ENCODE peak calls at places on chromosomes 16 and 17, in ten cellular contexts. O is kidney; J is SHP77 treated with DMSO at 0.1 percent for 48 hours; G is NCI-H2081; Y is EL; D is stimulated activated CD4-positive, alpha-beta T cell treated with anti-CD3 and anti-CD28 coated beads, Interleukin-4, amount 100 ng/mL, for 48 hours; H is lung microvascular endothelial cell; A is uterus; K is ACHN; S is nephron progenitor cell. T is an unnamed sample.
A peak's percentile ranks its signal among the peaks of the same experiment; 100 is the strongest.

GRCh38 chr16:64092284-64092683 is 1029.6 kb downstream of the CDH11 start:
- DNase-seq in O (no peak), J (no peak), Y (peak; percentile 84), K (peak; percentile 26), D (no peak), H (no peak), A (no peak), S (no peak), G (no peak), T (no peak)

GRCh38 chr17:62855136-62855535 is 47.0 kb upstream of the MARCHF10 start:
- DNase-seq in O (no peak), K (no peak), J (no peak), A (no peak), H (no peak), S (peak; percentile 11), G (no peak), D (no peak), Y (no peak), T (no peak)

GRCh38 chr17:59366773-59367656 is 35.6 kb downstream of the YPEL2 start:
- DNase-seq in Y (peak; percentile 60), G (peak; percentile 33), A (peak; percentile 71), J (peak; percentile 50), S (no peak), O (no peak), D (no peak), H (peak; percentile 49), K (peak; percentile 49), T (no peak)

GRCh38 chr17:29590979-29591736 is 1.7 kb upstream of the GIT1 start:
- DNase-seq in Y (peak; percentile 71), G (peak; percentile 77), O (no peak), J (peak; percentile 74), H (peak; percentile 52), K (peak; percentile 22), D (peak; percentile 24), A (peak; percentile 77), S (peak; percentile 54), T (no peak)

GRCh38 chr16:84718-85452 is 6.9 kb downstream of the MPG start:
- DNase-seq in H (peak; percentile 95), J (peak; percentile 89), O (peak; percentile 93), K (peak; percentile 96), D (peak; percentile 32), S (no peak), A (peak; percentile 62), G (peak; percentile 66), Y (peak; percentile 96), T (peak; percentile 86)

GRCh38 chr17:72446118-72446517 is 325.3 kb downstream of the SOX9 start:
- DNase-seq in S (no peak), J (no peak), Y (no peak), H (no peak), D (no peak), G (no peak), A (no peak), K (no peak), O (no peak), T (no peak)

GRCh38 chr17:81398170-81398854 is 3.1 kb downstream of the BAHCC1 start:
- DNase-seq in A (no peak), D (no peak), S (peak; percentile 64), K (no peak), J (no peak), Y (no peak), H (peak; percentile 36), G (no peak), O (no peak), T (no peak)

GRCh38 chr17:76532072-76532651 is 5.3 kb downstream of the CYGB start:
- DNase-seq in K (no peak), S (no peak), H (no peak), G (no peak), O (no peak), Y (no peak), J (no peak), A (no peak), D (no peak), T (no peak)

GRCh38 chr17:9725575-9725974 is 65.8 kb downstream of the DHRS7C start:
- DNase-seq in O (no peak), H (no peak), S (no peak), D (no peak), J (peak; percentile 51), Y (no peak), K (no peak), G (no peak), A (no peak), T (no peak)

GRCh38 chr17:14299261-14300093 is 1.4 kb upstream of the HS3ST3B1 start:
- DNase-seq in Y (peak; percentile 68), G (no peak), A (no peak), H (peak; percentile 42), K (no peak), D (no peak), J (no peak), S (peak; percentile 78), O (peak; percentile 85), T (peak; percentile 63)

GRCh38 chr16:68642047-68642435 is 3.1 kb upstream of the CDH3 start:
- DNase-seq in S (no peak), K (no peak), Y (no peak), A (no peak), J (no peak), O (no peak), D (no peak), H (no peak), G (no peak), T (no peak)

GRCh38 chr17:14331200-14331981 is 30.5 kb downstream of the HS3ST3B1 start:
- DNase-seq in O (no peak), H (no peak), D (no peak), Y (no peak), S (no peak), G (no peak), K (no peak), J (no peak), A (no peak), T (no peak)

GRCh38 chr16:1920727-1921155 is 2.5 kb upstream of the HS3ST6 start:
- DNase-seq in J (peak; percentile 24), H (peak; percentile 21), D (no peak), O (no peak), K (peak; percentile 35), A (no peak), G (no peak), Y (no peak), S (peak; percentile 81), T (no peak)

GRCh38 chr17:18976201-18976600 is 24.2 kb downstream of the SLC5A10 start:
- DNase-seq in G (no peak), O (no peak), K (no peak), H (no peak), J (no peak), D (no peak), A (no peak), S (no peak), Y (no peak), T (no peak)

GRCh38 chr16:1960665-1961630 is 1.6 kb downstream of the NDUFB10 start:
- DNase-seq in S (no peak), G (peak; percentile 51), A (no peak), J (peak; percentile 58), H (peak; percentile 26), O (no peak), K (peak; percentile 54), Y (peak; percentile 67), D (no peak), T (no peak)

GRCh38 chr16:68490829-68491575 is 42.7 kb upstream of the SMPD3 start:
- DNase-seq in G (peak; percentile 18), Y (peak; percentile 65), A (no peak), D (no peak), O (peak; percentile 89), S (peak; percentile 22), J (no peak), H (peak; percentile 36), K (peak; percentile 78), T (no peak)

GRCh38 chr16:86975445-86975844 is 341.7 kb downstream of the C16orf95 start:
- DNase-seq in K (peak; percentile 87), D (no peak), A (no peak), G (no peak), Y (peak; percentile 88), J (no peak), S (peak; percentile 45), H (peak; percentile 76), O (peak; percentile 25), T (no peak)

GRCh38 chr16:88534731-88535141 is 35.5 kb upstream of the ZC3H18 start:
- DNase-seq in D (peak; percentile 33), H (no peak), Y (no peak), S (peak; percentile 65), K (peak; percentile 60), J (no peak), O (peak; percentile 89), G (no peak), A (no peak), T (no peak)

GRCh38 chr17:39782980-39783379 is 45.2 kb downstream of the GRB7 start:
- DNase-seq in J (no peak), S (no peak), G (no peak), Y (no peak), K (no peak), O (no peak), A (no peak), H (no peak), D (no peak), T (no peak)

GRCh38 chr17:16442594-16443389 is 27.4 kb downstream of the TRPV2 start:
- DNase-seq in G (no peak), K (no peak), A (no peak), O (no peak), J (no peak), S (no peak), H (no peak), Y (peak; percentile 48), D (no peak), T (no peak)

GRCh38 chr16:31352344-31353115 is 2.4 kb upstream of the ITGAX start:
- DNase-seq in O (peak; percentile 55), Y (no peak), A (no peak), K (no peak), G (no peak), D (no peak), S (no peak), J (no peak), H (no peak), T (no peak)

GRCh38 chr17:57609125-57609877 is 135.8 kb downstream of the CCDC182 start:
- DNase-seq in G (no peak), K (no peak), A (no peak), H (no peak), D (no peak), S (no peak), Y (no peak), O (no peak), J (no peak), T (no peak)

GRCh38 chr16:52469775-52470174 is 77.2 kb downstream of the TOX3 start:
- DNase-seq in S (no peak), Y (no peak), A (no peak), D (no peak), J (no peak), G (no peak), K (peak; percentile 34), H (no peak), O (no peak), T (no peak)

GRCh38 chr17:45906237-45906636 is 11.9 kb downstream of the MAPT start:
- DNase-seq in J (peak; percentile 36), G (peak; percentile 47), O (no peak), H (no peak), Y (no peak), K (no peak), S (no peak), D (no peak), A (no peak), T (no peak)

GRCh38 chr16:27436065-27436464 is 34.1 kb downstream of the IL21R start:
- DNase-seq in J (no peak), A (peak; percentile 3), D (no peak), H (no peak), S (no peak), Y (no peak), G (no peak), K (no peak), O (no peak), T (peak; percentile 12)

GRCh38 chr17:50560931-50561750 is 626 bp downstream of the CACNA1G start:
- DNase-seq in O (no peak), G (no peak), Y (no peak), H (no peak), J (no peak), A (no peak), D (no peak), K (no peak), S (peak; percentile 55), T (no peak)

GRCh38 chr16:50371936-50372595 is 3.3 kb upstream of the BRD7 start:
- DNase-seq in D (no peak), O (no peak), K (no peak), Y (peak; percentile 18), H (peak; percentile 22), G (no peak), S (peak; percentile 56), A (no peak), J (no peak), T (no peak)

GRCh38 chr17:19752216-19753048 is 4.3 kb upstream of the ALDH3A1 start:
- DNase-seq in J (no peak), K (no peak), O (no peak), G (no peak), A (no peak), D (no peak), S (no peak), H (no peak), Y (no peak), T (no peak)